ENCODE peak calls at places on chromosomes 11 and 22, in ten cellular contexts. T is transverse colon, M is H9, V is HEK293T, D is HT1080, W is mucosa of descending colon, H is mesenchymal stem cell, S is epithelial cell of prostate, Y is pancreas, E is EL. R is an unnamed sample.

GRCh38 chr11:15472405-15472799 is 357.7 kb downstream of the INSC start:
- DNase-seq in H (no peak), V (no peak), E (no peak), M (no peak), Y (no peak), W (no peak), D (no peak), S (no peak), T (no peak), R (no peak)

GRCh38 chr11:12846766-12847615 is 162.1 kb upstream of the RASSF10 start:
- DNase-seq in T (no peak), W (no peak), E (no peak), M (no peak), H (no peak), Y (no peak), S (no peak), V (no peak), D (no peak), R (no peak)

GRCh38 chr11:2584812-2585565 is 114.8 kb downstream of the KCNQ1OT1 start:
- DNase-seq in W (peak; percentile 0), S (no peak), M (peak; percentile 21), H (no peak), E (no peak), T (no peak), V (no peak), D (no peak), Y (no peak), R (peak; percentile 1)

GRCh38 chr11:8689726-8690255 is 7.2 kb downstream of the RPL27A start:
- DNase-seq in W (no peak), V (no peak), D (no peak), M (peak; percentile 15), H (no peak), S (no peak), T (no peak), E (peak; percentile 39), Y (no peak), R (no peak)

GRCh38 chr22:30865656-30866055 is 102.9 kb downstream of the MORC2 start:
- DNase-seq in S (no peak), E (no peak), H (no peak), T (no peak), D (no peak), M (peak; percentile 18), V (no peak), W (no peak), Y (no peak), R (no peak)

GRCh38 chr22:21642584-21643448 is 714 bp downstream of the SDF2L1 start:
- DNase-seq in T (peak; percentile 71), D (peak; percentile 59), S (no peak), E (peak; percentile 69), W (peak; percentile 65), M (peak; percentile 80), H (peak; percentile 75), Y (peak; percentile 63), V (peak; percentile 75), R (peak; percentile 50)

GRCh38 chr11:86738615-86739014 is 61.7 kb upstream of the PRSS23 start:
- DNase-seq in E (no peak), Y (no peak), T (no peak), W (no peak), H (no peak), S (no peak), M (no peak), D (peak; percentile 37), V (no peak), R (no peak)

GRCh38 chr11:126891556-126892217 is 108.9 kb downstream of the KIRREL3 start:
- DNase-seq in M (no peak), D (peak; percentile 32), S (no peak), E (no peak), T (no peak), V (no peak), H (no peak), W (no peak), Y (no peak), R (no peak)

GRCh38 chr11:12717851-12718291 is 43.6 kb downstream of the TEAD1 start:
- DNase-seq in Y (no peak), D (peak; percentile 78), W (no peak), S (no peak), H (no peak), V (no peak), M (no peak), E (no peak), T (no peak), R (peak; percentile 6)

GRCh38 chr11:8018742-8019631 is 31.9 kb downstream of the EIF3F start:
- DNase-seq in Y (peak; percentile 64), M (peak; percentile 87), S (no peak), D (peak; percentile 66), V (peak; percentile 67), T (peak; percentile 60), E (peak; percentile 73), H (peak; percentile 78), W (peak; percentile 66), R (peak; percentile 22)

GRCh38 chr11:116422556-116422955 is 350.2 kb downstream of the BUD13 start:
- DNase-seq in H (no peak), V (no peak), W (no peak), M (no peak), T (no peak), E (no peak), Y (no peak), S (no peak), D (no peak), R (no peak)

GRCh38 chr11:101862410-101863233 is 52.2 kb upstream of the CEP126 start:
- DNase-seq in W (peak; percentile 3), M (peak; percentile 50), V (peak; percentile 32), Y (no peak), E (peak; percentile 82), H (peak; percentile 79), T (peak; percentile 7), S (no peak), D (peak; percentile 54), R (no peak)

GRCh38 chr22:31272522-31273446 is 19.5 kb downstream of the PIK3IP1 start:
- DNase-seq in W (peak; percentile 75), Y (peak; percentile 62), M (peak; percentile 75), S (no peak), H (peak; percentile 75), T (peak; percentile 56), V (peak; percentile 81), D (peak; percentile 49), E (peak; percentile 66), R (no peak)

GRCh38 chr11:119702261-119702591 is 26.8 kb downstream of the NECTIN1 start:
- DNase-seq in H (peak; percentile 59), E (peak; percentile 52), M (no peak), V (no peak), T (no peak), D (peak; percentile 19), Y (no peak), S (no peak), W (no peak), R (no peak)

GRCh38 chr22:37241351-37242142 is 2.5 kb downstream of the RAC2 start:
- DNase-seq in V (no peak), S (no peak), E (no peak), D (no peak), W (no peak), Y (no peak), M (no peak), H (no peak), T (peak; percentile 37), R (no peak)

GRCh38 chr11:134260503-134260902 is 7.1 kb downstream of the ACAD8 start:
- DNase-seq in T (no peak), H (no peak), Y (no peak), M (no peak), D (no peak), V (no peak), E (no peak), W (no peak), S (no peak), R (no peak)

GRCh38 chr11:76302707-76303395 is 78.1 kb downstream of the THAP12 start:
- DNase-seq in E (no peak), T (no peak), S (no peak), M (no peak), V (no peak), Y (no peak), H (no peak), D (no peak), W (no peak), R (no peak)

GRCh38 chr11:84524422-84525051 is 1102.6 kb downstream of the DLG2 start:
- DNase-seq in Y (no peak), H (peak; percentile 28), S (no peak), V (no peak), E (peak; percentile 0), W (no peak), M (no peak), D (no peak), T (no peak), R (no peak)

GRCh38 chr11:13009921-13010736 is 1.0 kb downstream of the RASSF10 start:
- DNase-seq in S (no peak), E (peak; percentile 55), W (peak; percentile 13), H (no peak), M (peak; percentile 69), D (no peak), V (no peak), Y (no peak), T (no peak), R (no peak)

GRCh38 chr22:29044657-29045176 is 16.9 kb downstream of the C22orf31 start:
- DNase-seq in Y (no peak), E (peak; percentile 84), T (no peak), V (no peak), M (no peak), D (peak; percentile 81), S (no peak), H (peak; percentile 97), W (no peak), R (no peak)

GRCh38 chr11:36141595-36141994 is 147.6 kb downstream of the COMMD9 start:
- DNase-seq in V (no peak), W (no peak), M (no peak), E (no peak), D (no peak), Y (no peak), H (no peak), T (no peak), S (no peak), R (no peak)

GRCh38 chr22:17243524-17243923 is 24.3 kb upstream of the ADA2 start:
- DNase-seq in W (no peak), H (no peak), T (peak; percentile 27), M (no peak), D (peak; percentile 44), E (peak; percentile 64), S (peak; percentile 65), Y (no peak), V (no peak), R (no peak)

GRCh38 chr11:102226702-102227101 is 90.6 kb upstream of the BIRC3 start:
- DNase-seq in S (no peak), T (no peak), Y (no peak), D (peak; percentile 84), V (no peak), M (no peak), E (peak; percentile 80), H (peak; percentile 62), W (no peak), R (no peak)

GRCh38 chr11:38814670-38815069 is 2216.6 kb upstream of the RAG2 start:
- DNase-seq in D (peak; percentile 87), W (no peak), M (no peak), E (peak; percentile 81), V (no peak), T (no peak), S (no peak), Y (no peak), H (peak; percentile 75), R (no peak)

GRCh38 chr22:26894362-26894761 is 237.0 kb downstream of the MIAT start:
- DNase-seq in V (no peak), T (no peak), M (no peak), W (no peak), H (peak; percentile 53), D (no peak), E (peak; percentile 18), Y (no peak), S (no peak), R (peak; percentile 1)

GRCh38 chr22:41687901-41688364 is 734 bp downstream of the SNU13 start:
- DNase-seq in Y (peak; percentile 37), S (no peak), V (peak; percentile 34), W (peak; percentile 40), H (peak; percentile 59), M (no peak), T (peak; percentile 35), E (peak; percentile 37), D (peak; percentile 7), R (no peak)

GRCh38 chr11:99911116-99911515 is 776.0 kb upstream of the ARHGAP42 start:
- DNase-seq in Y (no peak), S (no peak), W (no peak), T (no peak), M (no peak), D (no peak), E (no peak), V (no peak), H (no peak), R (no peak)

GRCh38 chr11:13339196-13340153 is 61.9 kb downstream of the BMAL1 start:
- DNase-seq in V (no peak), E (peak; percentile 89), W (no peak), D (peak; percentile 96), Y (peak; percentile 44), S (peak; percentile 64), M (no peak), T (no peak), H (peak; percentile 94), R (no peak)